ENCODE peak calls at places on chromosomes 16 and 17, in nine cellular contexts. A is ovary; C is CD8-positive, alpha-beta T cell; U is NT2/D1; G is neural progenitor cell; X is esophagus muscularis mucosa; M is PC-3; E is K562; N is heart left ventricle. P is an unnamed sample. For H3K4me1, the result is how much of the 10 kb centered on the place peaks cover.

GRCh38 chr17:7217113-7217987 is 2.3 kb downstream of the DLG4 start:
- DNase-seq in A (peak), C (no peak), U (no peak), G (peak), X (no peak), M (peak), E (peak), N (peak), P (no peak)

GRCh38 chr16:11303405-11304138 is 22.4 kb upstream of the PRM1 start:
- DNase-seq in A (no peak), C (no peak), U (no peak), G (no peak), X (no peak), M (peak), E (no peak), N (no peak), P (no peak)

GRCh38 chr16:29729116-29729521 is 16.7 kb downstream of the C16orf54 start:
- DNase-seq in A (no peak), C (no peak), U (no peak), G (peak), X (no peak), M (peak), E (peak), N (no peak), P (no peak)

GRCh38 chr17:17681187-17681743 is at the start of gene RAI1:
- DNase-seq in A (peak), C (peak), U (no peak), G (peak), X (no peak), M (peak), E (peak), N (peak), P (peak)

GRCh38 chr16:24977673-24978065 is 37.5 kb downstream of the ARHGAP17 start:
- DNase-seq in A (no peak), C (no peak), U (no peak), G (no peak), X (no peak), M (peak), E (no peak), N (no peak), P (no peak)

GRCh38 chr16:79770244-79771064 is 169.9 kb upstream of the MAF start:
- DNase-seq in A (peak), C (peak), U (peak), G (peak), X (peak), M (peak), E (peak), N (peak), P (peak)

GRCh38 chr17:9120471-9120870 is 99.2 kb downstream of the NTN1 start:
- DNase-seq in A (no peak), C (no peak), U (no peak), G (peak), X (no peak), M (no peak), E (peak), N (no peak), P (no peak)

GRCh38 chr17:12040478-12040877 is 19.8 kb downstream of the MAP2K4 start:
- DNase-seq in A (no peak), C (no peak), U (no peak), G (no peak), X (no peak), M (peak), E (no peak), N (no peak), P (no peak)

GRCh38 chr17:1232786-1233185 is 37.5 kb upstream of the BHLHA9 start:
- DNase-seq in A (no peak), C (no peak), U (no peak), G (no peak), X (no peak), M (peak), E (no peak), N (no peak), P (no peak)

GRCh38 chr16:57795431-57795878 is 6.8 kb downstream of the KIFC3 start:
- DNase-seq in A (no peak), C (peak), U (peak), G (peak), X (no peak), M (peak), E (peak), N (peak), P (no peak)

GRCh38 chr17:8002646-8003593 is 505 bp downstream of the GUCY2D start:
- DNase-seq in A (no peak), C (no peak), U (no peak), G (peak), X (no peak), M (no peak), E (no peak), N (no peak), P (no peak)

GRCh38 chr16:69892378-69892777 is 58.8 kb upstream of the CLEC18A start:
- DNase-seq in A (no peak), C (no peak), U (no peak), G (no peak), X (no peak), M (no peak), E (no peak), N (no peak), P (no peak)

GRCh38 chr17:60391419-60392041 is 403 bp downstream of the USP32 start:
- DNase-seq in A (no peak), C (no peak), U (no peak), G (peak), X (no peak), M (no peak), E (no peak), N (no peak), P (no peak)

GRCh38 chr17:60390881-60391418 is 983 bp downstream of the USP32 start:
- DNase-seq in A (peak), C (peak), U (no peak), G (peak), X (peak), M (peak), E (no peak), N (no peak), P (peak)

GRCh38 chr17:60392042-60392844 is at the start of gene USP32:
- DNase-seq in A (peak), C (peak), U (peak), G (peak), X (peak), M (peak), E (peak), N (peak), P (peak)

GRCh38 chr17:60393840-60394529 is 2.1 kb upstream of the USP32 start:
- DNase-seq in A (no peak), C (no peak), U (no peak), G (peak), X (no peak), M (no peak), E (no peak), N (no peak), P (no peak)

GRCh38 chr17:60392845-60393702 is 1.1 kb upstream of the USP32 start:
- DNase-seq in A (peak), C (peak), U (no peak), G (peak), X (no peak), M (peak), E (no peak), N (no peak), P (peak)
- H3K4me1 ChIP-seq in A (under half), C (under half), U (under half), G (under half), X (under half), M (under half), E (under half), N (under half), P (under half)

GRCh38 chr17:16448490-16448889 is 33.1 kb downstream of the TRPV2 start:
- DNase-seq in A (no peak), C (no peak), U (no peak), G (no peak), X (no peak), M (peak), E (no peak), N (no peak), P (no peak)

GRCh38 chr17:16446338-16446983 is 31.1 kb downstream of the TRPV2 start:
- DNase-seq in A (no peak), C (no peak), U (no peak), G (no peak), X (no peak), M (peak), E (no peak), N (no peak), P (no peak)

GRCh38 chr17:16447676-16448075 is 32.3 kb downstream of the TRPV2 start:
- DNase-seq in A (no peak), C (no peak), U (no peak), G (no peak), X (no peak), M (no peak), E (no peak), N (no peak), P (peak)

GRCh38 chr17:16450028-16450427 is 34.7 kb downstream of the TRPV2 start:
- DNase-seq in A (no peak), C (no peak), U (no peak), G (no peak), X (no peak), M (no peak), E (no peak), N (no peak), P (no peak)

GRCh38 chr17:16449121-16449570 is 33.8 kb downstream of the TRPV2 start:
- DNase-seq in A (no peak), C (no peak), U (no peak), G (no peak), X (no peak), M (peak), E (no peak), N (no peak), P (no peak)
- H3K4me3 ChIP-seq in A (no peak), C (no peak), U (no peak), G (no peak), X (no peak), M (no peak), E (no peak), N (no peak), P (no peak)

GRCh38 chr16:73037845-73038570 is 9.9 kb downstream of the ZFHX3 start:
- DNase-seq in A (no peak), C (no peak), U (no peak), G (peak), X (no peak), M (no peak), E (peak), N (no peak), P (no peak)
- H3K4me1 ChIP-seq in A (under half), C (under half), U (under half), G (half or more), X (half or more), M (under half), E (under half), N (under half), P (under half)

DNA sequence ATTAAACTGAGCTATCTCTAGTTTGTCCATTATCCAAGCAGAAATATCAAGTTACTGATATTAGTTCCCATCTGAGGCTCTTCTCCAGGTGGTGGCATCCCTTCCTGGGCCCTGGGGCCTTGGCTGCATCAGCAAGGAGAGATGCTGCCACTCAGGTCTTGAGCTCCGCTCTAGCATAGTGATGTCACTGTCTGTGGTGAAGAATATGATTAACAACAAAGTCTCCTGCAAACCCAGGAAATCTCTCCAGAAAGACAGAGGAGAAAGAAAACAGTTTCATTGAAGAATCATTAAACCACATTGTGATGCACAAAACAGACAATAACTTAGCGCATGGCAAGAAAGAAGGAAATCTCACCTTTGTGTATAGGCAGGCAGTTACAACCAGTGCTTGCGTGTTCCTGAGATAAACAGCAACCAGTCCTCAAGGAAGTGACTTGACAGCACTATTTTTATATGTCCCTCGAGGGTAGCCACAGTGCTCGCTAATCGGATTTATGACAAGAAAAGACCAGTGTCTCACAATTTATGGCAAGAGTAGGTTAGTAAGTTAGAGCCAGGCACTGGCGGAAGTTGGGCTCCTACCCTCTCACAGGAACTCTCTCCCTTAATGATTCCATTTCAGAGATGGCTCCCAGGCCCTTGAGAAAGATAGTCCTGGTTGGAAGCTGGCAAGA is 151.1 kb downstream of the AHSP start:
- DNase-seq in A (no peak), C (no peak), U (no peak), G (no peak), X (no peak), M (no peak), E (no peak), N (no peak), P (no peak)
- H3K4me3 ChIP-seq in A (no peak), C (no peak), U (no peak), G (no peak), X (no peak), M (no peak), E (no peak), N (no peak), P (no peak)

GRCh38 chr17:45147102-45147580 is 1.1 kb upstream of the HEXIM1 start:
- DNase-seq in A (peak), C (no peak), U (no peak), G (peak), X (no peak), M (no peak), E (no peak), N (no peak), P (no peak)

GRCh38 chr17:45146616-45147101 is 1.6 kb upstream of the HEXIM1 start:
- DNase-seq in A (no peak), C (no peak), U (no peak), G (no peak), X (no peak), M (no peak), E (no peak), N (no peak), P (no peak)

GRCh38 chr17:45145035-45145389 is 3.3 kb upstream of the HEXIM1 start:
- DNase-seq in A (no peak), C (no peak), U (no peak), G (no peak), X (no peak), M (no peak), E (no peak), N (no peak), P (no peak)

GRCh38 chr17:45147581-45148182 is 593 bp upstream of the HEXIM1 start:
- DNase-seq in A (peak), C (peak), U (no peak), G (peak), X (no peak), M (peak), E (peak), N (peak), P (peak)

GRCh38 chr17:45146166-45146565 is 2.1 kb upstream of the HEXIM1 start:
- DNase-seq in A (peak), C (no peak), U (no peak), G (no peak), X (no peak), M (no peak), E (no peak), N (no peak), P (no peak)
- H3K4me1 ChIP-seq in A (under half), C (under half), U (under half), G (under half), X (under half), M (under half), E (half or more), N (under half), P (half or more)

DNA sequence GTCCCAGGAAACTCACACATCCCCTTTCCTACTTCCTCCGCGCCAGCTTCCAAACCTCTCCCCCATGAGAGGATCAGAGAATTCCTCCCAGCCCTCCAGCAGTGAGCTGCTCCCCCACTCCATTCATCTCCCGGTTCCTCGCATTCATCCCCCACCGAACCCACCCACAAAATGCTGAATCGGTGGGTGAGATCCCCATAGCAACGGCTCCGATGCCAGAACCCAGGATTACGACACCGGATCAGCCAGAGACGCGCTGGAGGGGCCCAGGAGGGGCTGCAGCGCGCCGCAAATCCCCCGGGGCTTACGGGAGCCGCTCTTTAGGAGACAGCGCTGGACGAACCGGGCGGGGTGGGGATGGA is 251.4 kb upstream of the RPL38 start:
- DNase-seq in A (no peak), C (no peak), U (no peak), G (peak), X (no peak), M (no peak), E (no peak), N (no peak), P (no peak)
- H3K4me3 ChIP-seq in A (no peak), C (peak), U (peak), G (peak), X (peak), M (no peak), E (no peak), N (peak), P (no peak)

DNA sequence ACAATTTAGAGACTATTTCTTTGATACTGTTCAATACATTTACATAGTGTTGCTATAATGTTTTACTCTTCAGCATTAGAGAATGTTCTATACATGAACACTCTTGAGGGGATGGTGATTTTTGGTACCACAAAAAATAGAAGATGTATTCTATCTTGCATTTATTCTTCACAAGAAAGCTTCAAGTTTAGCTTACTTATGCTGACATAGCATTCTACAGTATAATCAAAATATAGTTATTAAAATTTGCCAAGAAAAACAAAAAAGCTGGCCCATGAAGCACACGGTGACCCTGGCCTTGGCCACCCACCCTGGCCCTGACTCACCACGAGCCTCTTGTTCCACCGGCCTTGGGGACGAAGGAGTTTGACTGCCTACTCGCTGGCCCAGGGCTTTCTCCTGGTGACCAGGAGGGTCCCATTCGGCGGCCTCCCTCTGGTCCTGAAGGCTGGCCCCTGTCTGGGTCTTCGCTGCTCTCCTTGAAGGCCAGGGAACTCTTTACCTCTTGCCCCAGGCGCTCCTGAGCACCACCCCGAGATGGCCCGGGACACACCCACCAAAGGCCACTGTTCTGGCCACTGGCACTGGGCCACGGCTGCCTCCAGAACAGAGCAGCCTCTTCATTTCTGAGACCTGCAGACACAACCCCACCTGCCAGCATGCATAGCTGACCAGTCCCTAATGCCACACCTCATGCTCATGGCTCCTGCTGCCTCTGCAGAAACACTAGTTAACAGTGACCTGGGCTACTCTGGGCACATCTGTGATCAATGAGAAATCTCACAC is 22.5 kb upstream of the ICAM2 start:
- DNase-seq in A (peak), C (no peak), U (no peak), G (no peak), X (no peak), M (no peak), E (no peak), N (no peak), P (no peak)
- H3K4me1 ChIP-seq in A (under half), C (under half), U (under half), G (under half), X (under half), M (under half), E (under half), N (under half), P (under half)

GRCh38 chr17:40110457-40110856 is 10.1 kb upstream of the NR1D1 start:
- DNase-seq in A (peak), C (no peak), U (no peak), G (no peak), X (no peak), M (no peak), E (no peak), N (no peak), P (no peak)
- H3K4me3 ChIP-seq in A (no peak), C (no peak), U (no peak), G (no peak), X (peak), M (no peak), E (no peak), N (peak), P (no peak)

DNA sequence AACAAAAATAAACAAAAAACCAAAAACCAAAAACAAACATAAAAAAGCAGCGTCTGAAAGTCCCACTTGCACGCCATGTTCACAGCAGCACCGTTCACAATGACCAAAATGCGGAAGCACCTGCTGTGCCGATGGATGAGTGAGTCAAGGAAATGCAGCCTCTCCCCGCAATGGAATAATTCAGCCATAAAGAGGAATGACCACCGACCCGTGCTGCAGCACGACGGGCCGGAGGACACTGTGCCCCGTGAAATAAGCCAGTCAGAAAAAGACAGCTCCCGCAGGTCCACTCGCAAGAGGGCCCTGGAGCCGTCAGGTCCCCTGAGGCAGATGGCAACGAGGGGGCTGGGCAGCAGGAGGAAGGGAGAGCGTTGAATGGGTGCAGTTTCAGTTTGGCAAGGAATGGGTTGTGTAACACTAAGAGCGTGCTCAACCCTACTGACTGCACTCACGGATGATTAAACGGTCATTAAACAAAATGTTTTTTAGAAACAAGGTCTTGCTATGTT is 5.1 kb downstream of the CLCN7 start:
- DNase-seq in A (no peak), C (no peak), U (no peak), G (no peak), X (no peak), M (no peak), E (no peak), N (peak), P (no peak)
- H3K4me1 ChIP-seq in A (under half), C (under half), U (under half), G (under half), X (half or more), M (under half), E (half or more), N (under half), P (under half)

GRCh38 chr16:66948034-66948821 is 12.8 kb upstream of the CES3 start:
- DNase-seq in A (no peak), C (peak), U (no peak), G (no peak), X (no peak), M (no peak), E (no peak), N (peak), P (no peak)
- H3K4me3 ChIP-seq in A (peak), C (peak), U (peak), G (no peak), X (peak), M (peak), E (no peak), N (peak), P (peak)